ENCODE peak calls at places on chromosomes 11 and 22, in five cellular contexts. U is body of pancreas, M is prostate gland, V is sigmoid colon, H is erythroblast. B is an unnamed sample.

GRCh38 chr11:86798988-86799387 is 1.4 kb upstream of the PRSS23 start:
- DNase-seq in U (no peak), V (no peak), H (no peak), M (no peak), B (no peak)

GRCh38 chr11:94525933-94526332 is 13.7 kb downstream of the C11orf97 start:
- DNase-seq in V (peak; percentile 82), M (peak; percentile 66), H (no peak), U (peak; percentile 68), B (no peak)

GRCh38 chr11:29317669-29318068 is 699.2 kb downstream of the KCNA4 start:
- DNase-seq in M (no peak), V (no peak), U (no peak), H (no peak), B (no peak)

GRCh38 chr22:28820885-28821284 is 20.5 kb upstream of the XBP1 start:
- DNase-seq in H (no peak), V (peak; percentile 19), M (no peak), U (no peak), B (no peak)

GRCh38 chr11:118180300-118180703 is 3.9 kb upstream of the SCN2B start:
- DNase-seq in M (peak; percentile 37), V (peak; percentile 84), H (no peak), U (peak; percentile 49), B (no peak)

GRCh38 chr22:26660961-26661578 is 3.7 kb downstream of the MIAT start:
- DNase-seq in V (no peak), H (no peak), M (no peak), U (no peak), B (no peak)

GRCh38 chr11:7518811-7519562 is 5.2 kb downstream of the PPFIBP2 start:
- DNase-seq in M (no peak), H (no peak), U (no peak), V (no peak), B (no peak)

GRCh38 chr11:27295928-27296327 is 67.1 kb downstream of the CCDC34 start:
- DNase-seq in H (no peak), M (no peak), U (no peak), V (no peak), B (no peak)

GRCh38 chr11:128936546-128937275 is 6.0 kb downstream of the TP53AIP1 start:
- DNase-seq in U (no peak), V (no peak), H (no peak), M (no peak), B (no peak)

GRCh38 chr11:93741882-93742226 is 382 bp downstream of the C11orf54 start:
- DNase-seq in H (peak; percentile 61), V (peak; percentile 84), M (peak; percentile 47), U (peak; percentile 81), B (peak; percentile 19)

GRCh38 chr11:6926208-6927029 is at the start of gene ZNF215:
- DNase-seq in V (peak; percentile 85), H (peak; percentile 84), U (peak; percentile 81), M (peak; percentile 33), B (peak; percentile 63)

GRCh38 chr22:46062971-46063631 is 86.1 kb upstream of the WNT7B start:
- DNase-seq in U (peak; percentile 18), V (peak; percentile 57), H (no peak), M (no peak), B (no peak)

GRCh38 chr11:57214087-57214395 is 23.0 kb downstream of the APLNR start:
- DNase-seq in V (no peak), H (no peak), U (no peak), M (no peak), B (no peak)

GRCh38 chr11:35182317-35182939 is 43.5 kb downstream of the CD44 start:
- DNase-seq in H (no peak), M (peak; percentile 39), V (no peak), U (no peak), B (no peak)

GRCh38 chr22:44398791-44399190 is 86.0 kb upstream of the SHISAL1 start:
- DNase-seq in H (no peak), V (no peak), U (peak; percentile 8), M (no peak), B (no peak)

GRCh38 chr11:14519692-14520085 is 497 bp downstream of the PSMA1 start:
- DNase-seq in H (no peak), V (no peak), M (no peak), U (no peak), B (no peak)

GRCh38 chr11:14522245-14522644 is 2.1 kb upstream of the PSMA1 start:
- DNase-seq in V (no peak), U (no peak), H (no peak), M (no peak), B (no peak)

GRCh38 chr11:14518820-14519219 is 1.4 kb downstream of the PSMA1 start:
- DNase-seq in M (no peak), V (no peak), U (no peak), H (no peak), B (no peak)

GRCh38 chr11:14520902-14521151 is 641 bp upstream of the PSMA1 start:
- DNase-seq in V (no peak), H (no peak), U (no peak), M (no peak), B (no peak)

DNA sequence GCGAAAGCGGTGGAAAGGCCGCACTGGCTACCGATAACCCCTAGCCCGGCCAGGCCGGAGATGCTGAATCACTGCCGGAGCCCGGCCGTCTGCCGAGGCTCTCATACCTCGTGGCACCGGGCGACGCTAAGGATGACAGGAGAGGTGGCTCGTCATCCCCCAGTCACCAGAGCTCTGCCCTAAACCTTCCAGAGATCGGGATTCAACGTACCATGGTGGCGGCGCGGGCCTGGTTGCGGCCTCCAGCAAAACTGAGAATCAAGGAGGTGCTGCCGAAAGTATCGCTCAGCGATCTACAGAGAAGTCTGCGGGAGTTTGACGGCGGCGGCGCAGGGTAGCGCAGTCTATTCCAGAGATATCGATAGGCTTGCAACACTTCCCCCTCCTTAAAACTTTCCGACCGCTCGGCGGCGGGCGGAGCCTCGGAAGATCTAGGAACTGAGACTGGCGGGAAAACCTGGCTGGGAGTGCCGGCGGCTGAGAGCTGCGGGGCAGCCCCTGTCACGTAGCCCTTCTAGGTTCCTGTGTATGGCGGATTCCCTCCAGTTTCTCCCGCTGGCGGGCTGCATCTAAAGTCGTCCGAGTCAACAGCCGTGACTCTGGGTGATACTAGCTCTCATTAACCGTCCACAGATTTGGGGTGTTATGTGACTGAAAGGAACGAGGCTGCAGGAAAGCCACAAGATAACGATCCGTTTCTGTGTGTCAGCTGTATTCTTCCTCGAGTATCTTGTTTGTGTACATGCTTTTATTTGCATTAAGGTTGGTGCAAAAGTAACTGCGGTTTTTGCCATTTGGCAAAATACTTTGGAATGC is at the start of gene PSMA1:
- DNase-seq in U (peak; percentile 93), M (peak; percentile 94), H (peak; percentile 97), V (peak; percentile 97), B (peak; percentile 81)
- TF ChIP-seq POLR2A in U (peak; percentile 47), M (peak; percentile 82), H (peak; percentile 91), V (peak; percentile 37), B (peak; percentile 55)

DNA sequence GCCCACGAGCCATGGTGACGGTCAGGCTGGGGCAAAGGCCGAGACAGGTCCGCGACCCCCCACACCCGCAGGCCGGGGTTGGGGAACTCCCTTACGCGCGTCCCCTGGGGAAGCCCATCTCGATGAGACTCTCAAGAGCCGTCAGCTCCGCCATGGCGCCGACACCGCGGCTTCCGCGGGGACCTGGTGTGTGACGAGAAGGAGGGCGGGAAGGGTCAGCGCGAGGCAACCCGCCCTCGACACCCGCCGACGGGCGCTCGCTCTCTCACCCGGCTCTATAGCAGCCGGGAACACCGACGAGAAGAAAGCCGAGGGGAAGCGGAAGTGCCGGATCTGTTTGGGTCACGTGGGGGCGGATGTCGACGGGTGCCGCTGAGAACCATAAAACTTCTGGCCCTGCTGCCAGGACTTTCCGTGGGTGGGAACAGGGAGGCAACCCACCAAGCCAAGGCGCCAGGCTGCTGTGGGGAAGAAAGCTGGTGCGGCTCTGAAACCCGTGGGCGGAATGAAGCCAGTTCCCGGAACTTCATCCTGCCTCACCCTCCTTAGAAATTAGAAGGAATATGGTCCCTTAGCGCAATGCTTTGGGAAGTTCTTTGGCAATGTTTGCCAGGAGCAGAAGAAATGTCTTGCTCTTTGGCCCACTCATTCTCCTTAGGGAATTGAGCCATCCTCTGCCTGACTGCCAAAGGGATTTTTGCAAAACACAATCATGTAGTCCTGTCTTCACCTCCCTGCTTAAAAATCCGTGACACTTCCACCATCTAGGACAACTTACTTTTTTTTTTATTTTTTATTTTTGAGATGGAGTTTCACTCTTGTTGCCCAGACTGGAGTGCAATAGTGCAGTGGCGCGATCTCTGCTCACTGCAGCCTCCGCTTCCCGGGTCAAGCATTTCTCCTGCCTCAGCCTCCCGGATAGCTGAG is at the start of gene UBXN1:
- DNase-seq in H (peak; percentile 89), U (peak; percentile 84), V (peak; percentile 96), M (peak; percentile 84), B (peak; percentile 80)
- TF ChIP-seq POLR2A in H (peak; percentile 88), U (peak; percentile 37), V (peak; percentile 74), M (peak; percentile 16), B (peak; percentile 57)

DNA sequence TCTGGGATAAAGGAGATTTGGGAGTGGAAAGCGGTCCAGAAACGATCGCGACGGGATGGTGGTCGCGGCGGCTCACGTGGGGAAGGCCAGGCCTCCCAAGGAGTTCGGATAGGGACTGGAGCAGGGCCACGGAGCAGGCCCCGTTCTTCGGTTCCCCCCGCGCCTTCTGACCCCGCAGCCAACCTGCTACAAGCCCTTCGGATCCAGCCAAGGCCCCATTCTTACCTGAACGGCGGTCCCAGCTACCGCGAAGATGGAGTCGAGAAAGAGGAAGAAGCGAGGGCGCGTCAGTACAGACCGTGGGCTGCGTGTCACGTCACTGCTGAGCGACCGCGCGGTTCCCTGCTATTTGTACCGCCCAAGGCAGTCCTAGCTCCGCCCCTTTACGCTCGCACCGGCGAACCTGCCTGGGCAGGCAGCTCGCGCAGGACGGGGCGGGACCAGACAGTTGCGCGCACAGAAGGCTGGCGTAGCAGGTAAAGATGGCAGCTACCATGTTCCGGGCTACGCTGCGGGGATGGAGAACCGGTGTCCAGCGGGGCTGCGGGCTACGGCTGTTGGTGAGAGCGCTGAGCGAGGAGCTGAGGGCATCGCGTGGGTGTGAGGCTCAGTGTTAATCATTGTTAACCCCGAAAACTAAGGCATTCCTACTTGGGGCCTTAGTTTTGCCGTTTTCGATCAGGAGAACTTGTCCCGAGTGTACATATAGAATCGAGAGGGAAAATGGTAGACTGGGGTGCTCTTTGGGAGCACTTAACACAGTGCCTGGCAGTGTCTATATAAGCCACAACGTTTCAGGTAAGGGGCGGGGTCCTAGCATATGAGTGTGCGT is at the start of the genes FAU and MRPL49:
- DNase-seq in U (peak; percentile 99), H (peak; percentile 99), V (peak; percentile 99), M (peak; percentile 99), B (peak; percentile 97)
- TF ChIP-seq POLR2A in U (peak; percentile 91), H (peak; percentile 99), V (peak; percentile 80), M (peak; percentile 98), B (peak; percentile 97)

DNA sequence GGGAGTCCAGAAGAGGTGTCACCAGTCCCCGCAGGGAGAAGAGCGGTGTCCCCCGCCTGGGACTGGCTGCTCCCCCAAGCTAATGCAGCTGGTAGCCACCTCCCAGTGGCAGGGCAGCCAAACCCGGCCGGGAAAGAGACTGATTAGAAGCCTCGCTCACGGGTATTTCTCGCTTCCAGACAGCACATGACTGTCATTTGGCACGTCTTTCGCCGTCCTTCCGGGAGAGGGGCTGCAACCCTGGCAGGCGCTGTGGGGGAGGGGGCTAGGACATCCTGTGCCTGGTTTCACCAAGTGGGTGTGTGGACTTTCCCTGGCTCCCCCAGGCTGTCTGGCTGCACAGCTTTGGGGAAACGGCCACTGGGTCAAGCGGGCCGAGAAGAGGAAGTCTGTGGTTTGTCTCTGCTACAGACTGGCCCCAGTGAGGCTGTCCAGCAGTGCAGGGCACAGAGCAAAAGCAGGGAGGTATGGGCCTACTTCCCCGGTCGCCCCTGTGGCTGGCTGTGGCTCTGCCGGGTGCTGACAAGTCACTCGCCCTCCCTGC is 3.8 kb downstream of the CD81 start:
- DNase-seq in U (peak; percentile 53), V (peak; percentile 89), M (no peak), H (no peak), B (no peak)
- TF ChIP-seq POLR2A in U (no peak), V (no peak), M (no peak), H (no peak), B (no peak)

GRCh38 chr11:44564198-44564597 is 1.3 kb upstream of the CD82 start:
- DNase-seq in M (peak; percentile 64), H (peak; percentile 71), U (peak; percentile 54), V (no peak), B (no peak)
- TF ChIP-seq POLR2A in M (no peak), H (no peak), U (no peak), V (no peak), B (no peak)

GRCh38 chr22:47928626-47929025 is 1166.2 kb downstream of the TBC1D22A start:
- DNase-seq in U (no peak), H (no peak), M (no peak), V (no peak), B (no peak)
- TF ChIP-seq POLR2A in U (no peak), H (no peak), M (no peak), V (no peak), B (no peak)

B was measured in H54.